ENCODE peak calls at places on chromosomes 5 and 9, in eight cellular contexts. O, V, R, Y, B, W, Z and C are unnamed samples.

GRCh38 chr5:97545856-97546570 is 363.0 kb upstream of the RIOK2 start:
- DNase-seq in O (peak), V (no peak), R (no peak), Y (no peak), B (peak), W (no peak), Z (no peak), C (peak)

GRCh38 chr5:132024789-132025402 is 13.4 kb upstream of the ACSL6 start:
- DNase-seq in O (peak), V (no peak), R (no peak), Y (no peak), B (peak), W (no peak), Z (no peak), C (no peak)

GRCh38 chr9:113523421-113524141 is 60.1 kb downstream of the RGS3 start:
- DNase-seq in O (no peak), V (peak), R (peak), Y (peak), B (peak), W (peak), Z (peak), C (no peak)

GRCh38 chr5:72268753-72269410 is 51.2 kb downstream of the MRPS27 start:
- DNase-seq in O (peak), V (peak), R (peak), Y (peak), B (peak), W (no peak), Z (no peak), C (peak)

GRCh38 chr9:90025816-90026215 is 421.0 kb downstream of the GADD45G start:
- DNase-seq in O (peak), V (no peak), R (no peak), Y (no peak), B (no peak), W (no peak), Z (no peak), C (peak)

GRCh38 chr5:115510145-115510640 is 34.4 kb downstream of the FEM1C start:
- DNase-seq in O (no peak), V (no peak), R (no peak), Y (no peak), B (no peak), W (no peak), Z (no peak), C (no peak)

GRCh38 chr9:93479726-93480125 is 26.3 kb upstream of the FAM120AOS start:
- DNase-seq in O (no peak), V (no peak), R (no peak), Y (no peak), B (no peak), W (no peak), Z (no peak), C (peak)

GRCh38 chr5:2895876-2896275 is 144.4 kb upstream of the IRX2 start:
- DNase-seq in O (no peak), V (no peak), R (no peak), Y (no peak), B (no peak), W (no peak), Z (no peak), C (no peak)

GRCh38 chr5:79878721-79879336 is 112.2 kb downstream of the MTX3 start:
- DNase-seq in O (peak), V (no peak), R (peak), Y (no peak), B (peak), W (no peak), Z (no peak), C (no peak)

GRCh38 chr5:33738967-33739366 is 152.8 kb downstream of the ADAMTS12 start:
- DNase-seq in O (no peak), V (no peak), R (no peak), Y (no peak), B (no peak), W (no peak), Z (no peak), C (no peak)

GRCh38 chr5:134125195-134126015 is 10.9 kb downstream of the TCF7 start:
- DNase-seq in O (no peak), V (no peak), R (no peak), Y (no peak), B (peak), W (peak), Z (no peak), C (peak)

GRCh38 chr5:133889271-133889905 is 79.0 kb downstream of the C5orf15 start:
- DNase-seq in O (no peak), V (no peak), R (no peak), Y (no peak), B (no peak), W (no peak), Z (no peak), C (no peak)

GRCh38 chr9:26723486-26723885 is 169.1 kb downstream of the CAAP1 start:
- DNase-seq in O (peak), V (no peak), R (peak), Y (no peak), B (peak), W (no peak), Z (no peak), C (peak)

GRCh38 chr5:176740131-176740701 is 70.1 kb upstream of the UNC5A start:
- DNase-seq in O (no peak), V (no peak), R (no peak), Y (no peak), B (no peak), W (no peak), Z (peak), C (no peak)

GRCh38 chr9:129176786-129177442 is 1.1 kb downstream of the IER5L start:
- DNase-seq in O (no peak), V (no peak), R (no peak), Y (no peak), B (peak), W (peak), Z (peak), C (no peak)

GRCh38 chr9:88037285-88037845 is 63.0 kb upstream of the CDK20 start:
- DNase-seq in O (no peak), V (no peak), R (no peak), Y (no peak), B (no peak), W (no peak), Z (no peak), C (no peak)

GRCh38 chr5:178460598-178461425 is 129.4 kb downstream of the COL23A1 start:
- DNase-seq in O (peak), V (peak), R (peak), Y (no peak), B (no peak), W (peak), Z (peak), C (peak)

GRCh38 chr9:98726735-98727134 is 18.0 kb upstream of the GABBR2 start:
- DNase-seq in O (peak), V (no peak), R (peak), Y (no peak), B (peak), W (no peak), Z (no peak), C (peak)

GRCh38 chr5:157449011-157449723 is 10.8 kb upstream of the NIPAL4 start:
- DNase-seq in O (no peak), V (no peak), R (no peak), Y (no peak), B (peak), W (peak), Z (peak), C (peak)

GRCh38 chr9:113350338-113350672 is 964 bp downstream of the BSPRY start:
- DNase-seq in O (no peak), V (no peak), R (no peak), Y (no peak), B (no peak), W (no peak), Z (no peak), C (no peak)

GRCh38 chr5:130976491-130976890 is 188.6 kb downstream of the HINT1 start:
- DNase-seq in O (no peak), V (no peak), R (no peak), Y (no peak), B (no peak), W (no peak), Z (no peak), C (no peak)

GRCh38 chr5:87836696-87837095 is 424.0 kb upstream of the CCNH start:
- DNase-seq in O (no peak), V (no peak), R (no peak), Y (no peak), B (no peak), W (no peak), Z (no peak), C (no peak)

GRCh38 chr9:131734165-131734610 is 5.7 kb downstream of the RAPGEF1 start:
- DNase-seq in O (no peak), V (no peak), R (peak), Y (no peak), B (peak), W (peak), Z (peak), C (peak)

GRCh38 chr9:79120533-79121315 is 451.0 kb upstream of the TLE4 start:
- DNase-seq in O (no peak), V (no peak), R (no peak), Y (no peak), B (no peak), W (no peak), Z (no peak), C (no peak)

GRCh38 chr9:136902259-136902821 is 16.0 kb downstream of the TRAF2 start:
- DNase-seq in O (no peak), V (peak), R (no peak), Y (peak), B (peak), W (peak), Z (no peak), C (peak)

GRCh38 chr9:19154135-19154612 is 26.9 kb upstream of the PLIN2 start:
- DNase-seq in O (peak), V (no peak), R (peak), Y (no peak), B (peak), W (peak), Z (no peak), C (peak)

GRCh38 chr9:98707158-98708102 is 1.3 kb downstream of the GABBR2 start:
- DNase-seq in O (peak), V (no peak), R (no peak), Y (no peak), B (peak), W (peak), Z (peak), C (peak)

GRCh38 chr9:127739614-127740322 is 4.7 kb upstream of the TOR2A start:
- DNase-seq in O (no peak), V (no peak), R (no peak), Y (no peak), B (no peak), W (peak), Z (no peak), C (peak)

GRCh38 chr5:32504923-32505596 is 60.5 kb upstream of the ZFR start:
- DNase-seq in O (no peak), V (no peak), R (no peak), Y (no peak), B (peak), W (peak), Z (peak), C (peak)

GRCh38 chr9:137390553-137391410 is 32.2 kb downstream of the EXD3 start:
- DNase-seq in O (no peak), V (no peak), R (no peak), Y (no peak), B (no peak), W (peak), Z (no peak), C (no peak)

GRCh38 chr9:16202913-16203734 is 650.3 kb downstream of the CCDC171 start:
- DNase-seq in O (peak), V (no peak), R (no peak), Y (no peak), B (peak), W (no peak), Z (no peak), C (peak)